ENCODE peak calls at places on chromosome 7, in four cellular contexts. One of them, this sample, is unnamed.
A peak's percentile ranks its signal among the peaks of the same experiment; 100 is the strongest.

GRCh38 chr7:11858026-11858425 is 26.0 kb upstream of the THSD7A start:
- DNase-seq in heart right ventricle: no peak
- DNase-seq in BJ: no peak
- DNase-seq in A549: no peak
- DNase-seq in this sample: no peak

GRCh38 chr7:27151341-27151944 is 940 bp downstream of the HOXA3 start:
- DNase-seq in heart right ventricle: no peak
- DNase-seq in BJ: no peak
- DNase-seq in A549: no peak
- DNase-seq in this sample: no peak

GRCh38 chr7:133054167-133054840 is 27.6 kb downstream of the CHCHD3 start:
- DNase-seq in heart right ventricle: no peak
- DNase-seq in BJ: no peak
- DNase-seq in A549: no peak
- DNase-seq in this sample: no peak

GRCh38 chr7:93719546-93719945 is 145.0 kb upstream of the CALCR start:
- DNase-seq in heart right ventricle: no peak
- DNase-seq in BJ: no peak
- DNase-seq in A549: no peak
- DNase-seq in this sample: peak; percentile 80

GRCh38 chr7:30984359-30985107 is 20.8 kb downstream of the GHRHR start:
- DNase-seq in heart right ventricle: no peak
- DNase-seq in BJ: no peak
- DNase-seq in A549: no peak
- DNase-seq in this sample: peak; percentile 5

GRCh38 chr7:39621784-39622411 is 1.5 kb upstream of the RALA start:
- DNase-seq in heart right ventricle: no peak
- DNase-seq in BJ: no peak
- DNase-seq in A549: no peak
- DNase-seq in this sample: no peak

GRCh38 chr7:131040467-131040932 is 287.2 kb upstream of the MKLN1 start:
- DNase-seq in heart right ventricle: no peak
- DNase-seq in BJ: no peak
- DNase-seq in A549: peak; percentile 58
- DNase-seq in this sample: no peak

GRCh38 chr7:119127706-119128105 is 903.2 kb downstream of the ANKRD7 start:
- DNase-seq in heart right ventricle: no peak
- DNase-seq in BJ: no peak
- DNase-seq in A549: no peak
- DNase-seq in this sample: no peak

GRCh38 chr7:41420421-41420820 is 282.5 kb downstream of the INHBA start:
- DNase-seq in heart right ventricle: no peak
- DNase-seq in BJ: no peak
- DNase-seq in A549: no peak
- DNase-seq in this sample: no peak

GRCh38 chr7:151694828-151695580 is 175.3 kb upstream of the RHEB start:
- DNase-seq in heart right ventricle: peak; percentile 70
- DNase-seq in BJ: no peak
- DNase-seq in A549: no peak
- DNase-seq in this sample: no peak

GRCh38 chr7:99381664-99382075 is 7.1 kb downstream of the ARPC1B start:
- DNase-seq in heart right ventricle: peak; percentile 25
- DNase-seq in BJ: no peak
- DNase-seq in A549: no peak
- DNase-seq in this sample: no peak

GRCh38 chr7:44978511-44979366 is at the start of gene MYO1G:
- DNase-seq in heart right ventricle: peak; percentile 47
- DNase-seq in BJ: no peak
- DNase-seq in A549: no peak
- DNase-seq in this sample: no peak

GRCh38 chr7:90720970-90721768 is 125.0 kb downstream of the CDK14 start:
- DNase-seq in heart right ventricle: no peak
- DNase-seq in BJ: no peak
- DNase-seq in A549: no peak
- DNase-seq in this sample: peak; percentile 52

GRCh38 chr7:149741629-149742028 is 31.8 kb downstream of the ZNF467 start:
- DNase-seq in heart right ventricle: no peak
- DNase-seq in BJ: no peak
- DNase-seq in A549: peak; percentile 46
- DNase-seq in this sample: peak; percentile 5

GRCh38 chr7:114468844-114469243 is 54.2 kb downstream of the FOXP2 start:
- DNase-seq in heart right ventricle: no peak
- DNase-seq in BJ: no peak
- DNase-seq in A549: no peak
- DNase-seq in this sample: no peak

GRCh38 chr7:86226191-86226590 is 417.5 kb upstream of the GRM3 start:
- DNase-seq in heart right ventricle: no peak
- DNase-seq in BJ: no peak
- DNase-seq in A549: no peak
- DNase-seq in this sample: no peak

GRCh38 chr7:135100856-135101255 is 47.0 kb upstream of the TMEM140 start:
- DNase-seq in heart right ventricle: no peak
- DNase-seq in BJ: peak; percentile 6
- DNase-seq in A549: no peak
- DNase-seq in this sample: no peak

GRCh38 chr7:49776994-49777393 is 3.6 kb downstream of the VWC2 start:
- DNase-seq in heart right ventricle: no peak
- DNase-seq in BJ: no peak
- DNase-seq in A549: no peak
- DNase-seq in this sample: no peak

GRCh38 chr7:131747625-131748024 is 191.2 kb upstream of the PODXL start:
- DNase-seq in heart right ventricle: no peak
- DNase-seq in BJ: no peak
- DNase-seq in A549: no peak
- DNase-seq in this sample: no peak

GRCh38 chr7:48389977-48390376 is 218.7 kb downstream of the ABCA13 start:
- DNase-seq in heart right ventricle: no peak
- DNase-seq in BJ: no peak
- DNase-seq in A549: no peak
- DNase-seq in this sample: peak; percentile 0

GRCh38 chr7:80681272-80681885 is 42.9 kb downstream of the CD36 start:
- DNase-seq in heart right ventricle: no peak
- DNase-seq in BJ: no peak
- DNase-seq in A549: peak; percentile 46
- DNase-seq in this sample: no peak

GRCh38 chr7:130222-130572 is 62.2 kb upstream of the FAM20C start:
- DNase-seq in heart right ventricle: no peak
- DNase-seq in BJ: no peak
- DNase-seq in A549: no peak
- DNase-seq in this sample: no peak

GRCh38 chr7:42876182-42877068 is 35.4 kb downstream of the C7orf25 start:
- DNase-seq in heart right ventricle: no peak
- DNase-seq in BJ: no peak
- DNase-seq in A549: no peak
- DNase-seq in this sample: peak; percentile 13

GRCh38 chr7:92698237-92698841 is 108.1 kb upstream of the FAM133B start:
- DNase-seq in heart right ventricle: peak; percentile 27
- DNase-seq in BJ: peak; percentile 81
- DNase-seq in A549: peak; percentile 34
- DNase-seq in this sample: peak; percentile 74

GRCh38 chr7:80136276-80137045 is 1.8 kb downstream of the GNAI1 start:
- DNase-seq in heart right ventricle: no peak
- DNase-seq in BJ: no peak
- DNase-seq in A549: no peak
- DNase-seq in this sample: no peak

DNA sequence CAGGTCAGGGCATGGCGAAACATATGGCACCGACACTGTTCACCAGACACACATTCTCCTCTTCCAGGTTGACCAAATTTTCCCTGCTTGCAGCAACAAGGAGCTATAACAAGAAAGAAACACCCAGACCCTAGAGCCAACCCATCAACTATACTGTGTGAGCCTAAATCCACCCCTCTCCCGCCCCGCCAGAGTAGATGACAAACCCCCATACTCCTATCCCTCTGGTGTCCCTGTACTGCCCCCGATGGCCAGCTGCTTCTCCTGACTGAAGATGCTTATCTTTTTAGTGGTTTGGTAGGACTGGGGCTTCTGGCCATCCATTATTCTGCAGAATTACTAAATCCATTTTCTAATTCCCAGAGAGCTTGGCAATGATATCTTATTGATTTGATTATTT is 70.1 kb upstream of the EEPD1 start:
- DNase-seq in heart right ventricle: no peak
- DNase-seq in BJ: no peak
- DNase-seq in A549: no peak
- DNase-seq in this sample: no peak
- TF ChIP-seq CTCF in heart right ventricle: no peak
- TF ChIP-seq CTCF in BJ: peak; percentile 12
- TF ChIP-seq CTCF in A549: no peak
- TF ChIP-seq CTCF in this sample: no peak

DNA sequence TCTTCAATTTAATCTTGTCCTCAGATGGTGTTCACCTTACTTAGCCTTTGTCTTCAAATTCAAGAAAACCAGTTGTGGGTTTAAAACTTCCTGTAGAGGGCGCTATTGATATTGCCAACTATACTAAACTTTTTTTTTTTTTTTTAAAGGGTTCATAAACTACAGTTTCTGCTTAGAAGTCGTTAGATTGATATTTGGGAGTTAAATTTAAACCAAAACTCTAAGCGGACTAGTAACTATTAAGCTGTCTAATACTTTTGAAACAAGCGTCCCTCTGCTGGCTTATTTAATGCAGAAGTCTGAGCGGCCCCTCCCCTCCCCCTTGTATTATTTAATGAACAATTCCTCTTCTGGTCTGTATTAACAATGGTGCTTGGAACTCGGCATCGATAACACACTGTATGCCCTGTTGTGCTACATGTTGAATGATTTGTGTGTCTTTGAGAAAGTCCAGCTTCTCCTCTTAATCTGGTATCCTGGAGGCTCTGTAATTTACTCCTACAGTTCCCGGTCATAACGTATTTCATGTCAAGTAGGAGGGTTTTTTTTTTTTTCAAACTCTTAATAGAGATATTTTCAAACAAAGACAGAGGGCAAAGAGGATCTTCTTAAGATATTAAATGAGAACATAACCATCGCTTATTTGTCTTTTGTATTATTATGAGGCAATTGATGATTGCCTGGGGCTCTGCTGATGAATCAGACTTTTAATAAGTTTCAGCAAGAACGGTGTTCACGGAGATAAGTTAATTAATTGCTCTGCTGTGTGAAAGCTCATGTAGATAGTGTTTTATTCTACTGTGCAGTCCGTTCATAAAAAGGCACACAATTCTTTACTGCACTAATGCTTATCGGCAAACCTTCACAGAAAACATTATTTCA is 22.6 kb upstream of the CREB5 start:
- DNase-seq in heart right ventricle: no peak
- DNase-seq in BJ: no peak
- DNase-seq in A549: no peak
- DNase-seq in this sample: peak; percentile 47
- H3K4me3 ChIP-seq in heart right ventricle: peak overlapping the region; percentile 41
- H3K4me3 ChIP-seq in BJ: no peak overlapping the region
- H3K4me3 ChIP-seq in A549: peak overlapping the region; percentile 25
- H3K4me3 ChIP-seq in this sample: no peak overlapping the region

GRCh38 chr7:140653319-140654108 is 12.9 kb upstream of the DENND2A start:
- DNase-seq in heart right ventricle: peak; percentile 29
- DNase-seq in BJ: no peak
- DNase-seq in A549: peak; percentile 81
- DNase-seq in this sample: peak; percentile 56

GRCh38 chr7:140655511-140656408 is 15.1 kb upstream of the DENND2A start:
- DNase-seq in heart right ventricle: no peak
- DNase-seq in BJ: no peak
- DNase-seq in A549: no peak
- DNase-seq in this sample: no peak

GRCh38 chr7:140654661-140655060 is 14.0 kb upstream of the DENND2A start:
- DNase-seq in heart right ventricle: no peak
- DNase-seq in BJ: no peak
- DNase-seq in A549: no peak
- DNase-seq in this sample: no peak

GRCh38 chr7:140656548-140657515 is 15.9 kb upstream of the ADCK2 start:
- DNase-seq in heart right ventricle: no peak
- DNase-seq in BJ: no peak
- DNase-seq in A549: no peak
- DNase-seq in this sample: no peak

GRCh38 chr7:140654109-140654387 is 13.4 kb upstream of the DENND2A start:
- DNase-seq in heart right ventricle: no peak
- DNase-seq in BJ: no peak
- DNase-seq in A549: no peak
- DNase-seq in this sample: no peak
- TF ChIP-seq CTCF in heart right ventricle: no peak
- TF ChIP-seq CTCF in BJ: no peak
- TF ChIP-seq CTCF in A549: no peak
- TF ChIP-seq CTCF in this sample: no peak

GRCh38 chr7:3043544-3044395 is at the start of gene CARD11:
- DNase-seq in heart right ventricle: no peak
- DNase-seq in BJ: no peak
- DNase-seq in A549: no peak
- DNase-seq in this sample: no peak

GRCh38 chr7:3039787-3040186 is 3.9 kb downstream of the CARD11 start:
- DNase-seq in heart right ventricle: no peak
- DNase-seq in BJ: no peak
- DNase-seq in A549: no peak
- DNase-seq in this sample: no peak

GRCh38 chr7:3037259-3037658 is 6.4 kb downstream of the CARD11 start:
- DNase-seq in heart right ventricle: no peak
- DNase-seq in BJ: no peak
- DNase-seq in A549: no peak
- DNase-seq in this sample: no peak

GRCh38 chr7:3042861-3043489 is 692 bp downstream of the CARD11 start:
- DNase-seq in heart right ventricle: no peak
- DNase-seq in BJ: no peak
- DNase-seq in A549: no peak
- DNase-seq in this sample: no peak

GRCh38 chr7:3042301-3042700 is 1.4 kb downstream of the CARD11 start:
- DNase-seq in heart right ventricle: no peak
- DNase-seq in BJ: no peak
- DNase-seq in A549: no peak
- DNase-seq in this sample: no peak
- H3K4me3 ChIP-seq in heart right ventricle: no peak overlapping the region
- H3K4me3 ChIP-seq in BJ: no peak overlapping the region
- H3K4me3 ChIP-seq in A549: no peak overlapping the region
- H3K4me3 ChIP-seq in this sample: no peak overlapping the region

GRCh38 chr7:6164491-6164890 is 107.9 kb downstream of the CYTH3 start:
- DNase-seq in heart right ventricle: peak; percentile 61
- DNase-seq in BJ: no peak
- DNase-seq in A549: peak; percentile 53
- DNase-seq in this sample: no peak
- TF ChIP-seq CTCF in heart right ventricle: no peak
- TF ChIP-seq CTCF in BJ: peak; percentile 31
- TF ChIP-seq CTCF in A549: no peak
- TF ChIP-seq CTCF in this sample: no peak

GRCh38 chr7:106009511-106010226 is 46.6 kb downstream of the CDHR3 start:
- DNase-seq in heart right ventricle: peak; percentile 78
- DNase-seq in BJ: peak; percentile 97
- DNase-seq in A549: peak; percentile 85
- DNase-seq in this sample: peak; percentile 95
- H3K4me3 ChIP-seq in heart right ventricle: no peak overlapping the region
- H3K4me3 ChIP-seq in BJ: no peak overlapping the region
- H3K4me3 ChIP-seq in A549: no peak overlapping the region
- H3K4me3 ChIP-seq in this sample: peak overlapping the region; percentile 7